ENCODE peak calls at places on chromosomes 3 and 15, in seven cellular contexts. T is A549, J is body of pancreas, R is H54, I is esophagus muscularis mucosa, Y is stomach, A is heart left ventricle. B is an unnamed sample.

GRCh38 chr15:78322243-78322642 is 17.9 kb upstream of the CRABP1 start:
- DNase-seq in J (no peak), Y (no peak), I (no peak), R (peak; percentile 70), T (peak; percentile 35), A (peak; percentile 34), B (no peak)

GRCh38 chr15:41513282-41514227 is at the start of gene LTK:
- DNase-seq in J (no peak), R (peak; percentile 96), Y (no peak), T (no peak), A (no peak), I (no peak), B (peak; percentile 47)

GRCh38 chr3:159187232-159187631 is 385.4 kb downstream of the MFSD1 start:
- DNase-seq in R (no peak), T (no peak), J (peak; percentile 52), Y (peak; percentile 31), A (no peak), I (no peak), B (peak; percentile 16)

GRCh38 chr15:100809587-100809986 is 70.0 kb upstream of the ALDH1A3 start:
- DNase-seq in J (no peak), I (peak; percentile 53), T (no peak), A (no peak), R (no peak), Y (no peak), B (no peak)

GRCh38 chr15:79644091-79644490 is 212.0 kb downstream of the MINAR1 start:
- DNase-seq in J (no peak), Y (no peak), A (no peak), R (peak; percentile 5), I (no peak), T (peak; percentile 57), B (no peak)

GRCh38 chr15:78197632-78198031 is 36.7 kb downstream of the ACSBG1 start:
- DNase-seq in J (no peak), Y (peak; percentile 17), R (no peak), T (no peak), A (peak; percentile 3), I (no peak), B (no peak)

GRCh38 chr15:87369269-87369668 is 887.3 kb downstream of the NTRK3 start:
- DNase-seq in A (no peak), I (no peak), Y (no peak), J (no peak), T (peak; percentile 47), R (no peak), B (no peak)

GRCh38 chr3:129004639-129005295 is 3.7 kb downstream of the EFCC1 start:
- DNase-seq in Y (no peak), I (no peak), T (no peak), J (no peak), R (no peak), A (no peak), B (no peak)

GRCh38 chr15:63047792-63048114 is 5.2 kb downstream of the TPM1 start:
- DNase-seq in A (no peak), T (no peak), Y (no peak), I (no peak), R (no peak), J (no peak), B (no peak)

GRCh38 chr15:63045438-63046278 is 3.1 kb downstream of the TPM1 start:
- DNase-seq in R (no peak), A (no peak), Y (no peak), T (no peak), J (no peak), I (no peak), B (no peak)

GRCh38 chr15:63048986-63049665 is 6.6 kb downstream of the TPM1 start:
- DNase-seq in I (no peak), T (peak; percentile 85), R (no peak), A (peak; percentile 63), Y (peak; percentile 46), J (peak; percentile 51), B (peak; percentile 77)

GRCh38 chr15:63048115-63048985 is 5.8 kb downstream of the TPM1 start:
- DNase-seq in J (peak; percentile 96), R (peak; percentile 71), A (peak; percentile 91), T (peak; percentile 98), Y (peak; percentile 93), I (peak; percentile 96), B (peak; percentile 94)

DNA sequence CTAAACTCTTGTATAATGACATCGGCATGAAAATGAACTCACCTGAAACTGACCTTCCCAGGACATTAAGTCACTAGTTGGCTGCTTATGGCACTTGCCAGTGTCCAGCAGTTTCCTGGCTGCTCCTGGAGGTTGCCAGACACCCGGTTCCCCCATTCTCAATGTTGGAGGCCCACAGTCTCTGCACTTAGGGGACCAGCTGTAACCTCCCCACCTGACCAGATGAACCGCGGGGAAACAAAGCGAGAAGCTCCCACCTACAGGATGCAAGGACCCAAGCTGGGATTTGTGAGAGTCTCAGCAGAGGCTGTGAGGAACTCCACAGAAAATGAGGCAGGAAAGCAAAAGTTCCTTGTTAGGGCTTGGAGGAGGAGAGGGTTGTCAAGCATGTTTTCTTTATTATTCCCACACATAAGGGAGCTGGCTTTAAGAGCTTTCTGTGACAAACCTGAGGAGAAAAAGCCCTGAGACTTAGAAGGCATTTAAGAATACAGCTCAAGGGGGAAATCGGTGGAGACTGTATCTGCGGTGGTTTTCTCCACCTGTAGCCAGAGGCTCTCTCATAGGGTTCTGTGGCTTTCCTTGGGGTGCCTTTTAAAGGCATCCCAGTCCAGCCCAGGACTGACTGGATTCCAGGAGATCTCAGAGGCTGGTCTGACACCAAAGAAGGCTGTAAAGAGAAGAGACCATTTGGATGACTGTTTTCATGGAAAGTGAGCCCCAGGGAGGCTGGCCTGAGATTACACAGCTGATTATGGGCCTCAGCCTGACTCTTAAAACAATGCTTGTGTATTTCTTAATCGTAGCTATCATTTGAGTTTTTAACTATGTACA is 4.6 kb downstream of the TPM1 start:
- DNase-seq in T (peak; percentile 49), I (no peak), R (no peak), A (no peak), J (peak; percentile 20), Y (no peak), B (no peak)
- TF ChIP-seq POLR2A in T (no peak), I (no peak), R (no peak), A (no peak), J (no peak), Y (no peak), B (no peak)

GRCh38 chr3:50600841-50601591 is 10.6 kb downstream of the CISH start:
- DNase-seq in A (peak; percentile 95), J (peak; percentile 99), T (peak; percentile 89), R (peak; percentile 84), Y (peak; percentile 97), I (peak; percentile 99), B (peak; percentile 95)
- TF ChIP-seq POLR2A in A (peak; percentile 28), J (no peak), T (no peak), R (no peak), Y (no peak), I (no peak), B (no peak)

GRCh38 chr3:53171827-53172505 is 11.0 kb downstream of the PRKCD start:
- DNase-seq in I (no peak), J (no peak), R (no peak), A (no peak), Y (no peak), T (no peak), B (no peak)

GRCh38 chr3:53173107-53173506 is 12.1 kb downstream of the PRKCD start:
- DNase-seq in Y (no peak), T (no peak), R (no peak), I (no peak), J (peak; percentile 50), A (no peak), B (no peak)

GRCh38 chr3:53175613-53176537 is 14.9 kb downstream of the PRKCD start:
- DNase-seq in J (no peak), T (no peak), I (no peak), Y (no peak), A (no peak), R (peak; percentile 70), B (no peak)

GRCh38 chr3:53171109-53171453 is 10.1 kb downstream of the PRKCD start:
- DNase-seq in J (peak; percentile 40), T (no peak), A (no peak), Y (no peak), I (no peak), R (no peak), B (no peak)

DNA sequence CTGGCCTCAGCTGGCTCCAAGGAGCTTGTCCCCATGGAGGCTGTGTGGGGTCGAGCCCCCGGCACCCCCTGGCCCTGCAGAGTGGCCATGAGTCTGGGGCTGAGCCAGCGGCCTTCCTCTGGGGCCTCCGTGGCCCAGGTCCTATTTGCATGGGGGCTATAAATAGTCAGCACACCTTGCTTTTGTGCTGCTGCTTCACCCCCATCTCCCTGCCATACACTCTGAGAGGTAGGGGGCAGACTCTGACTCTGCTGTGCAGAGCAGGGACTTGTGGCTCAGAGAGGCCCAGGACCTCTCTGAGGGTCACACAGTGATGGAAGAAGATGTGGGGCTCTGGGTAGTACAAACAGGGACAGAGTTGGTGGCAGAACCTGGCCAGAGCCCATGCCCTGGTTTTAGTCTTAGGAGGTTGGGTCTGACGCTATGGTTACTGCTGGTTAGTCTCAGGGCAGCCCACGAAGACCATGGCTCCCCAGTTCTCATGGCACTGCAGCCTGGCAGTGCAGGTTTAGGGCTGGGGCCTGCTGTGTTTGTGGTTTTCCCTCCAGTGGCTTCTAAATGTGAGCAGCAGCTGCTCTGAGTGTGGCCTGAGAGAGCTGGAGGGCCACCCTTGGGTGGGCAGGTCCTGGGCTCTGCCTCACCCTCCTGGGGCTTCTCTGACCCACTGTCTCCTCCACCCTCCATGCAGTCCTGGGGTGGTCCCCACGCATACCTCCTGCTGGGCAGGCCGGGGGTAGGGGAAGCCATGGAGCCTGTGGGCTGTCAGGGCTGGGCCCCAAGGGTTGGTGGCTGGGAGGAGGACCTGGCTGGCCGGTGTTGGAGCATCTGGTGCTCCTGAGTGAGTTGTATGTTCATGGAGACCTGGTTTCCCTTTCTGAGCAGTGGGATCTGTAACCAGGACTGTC is 13.6 kb downstream of the PRKCD start:
- DNase-seq in I (no peak), T (no peak), R (no peak), Y (no peak), A (no peak), J (no peak), B (no peak)
- TF ChIP-seq POLR2A in I (no peak), T (no peak), R (no peak), Y (no peak), A (no peak), J (no peak), B (no peak)

GRCh38 chr3:185498503-185499396 is at the start of gene TMEM41A:
- DNase-seq in A (peak; percentile 95), T (peak; percentile 88), I (peak; percentile 98), J (peak; percentile 96), R (peak; percentile 90), Y (peak; percentile 97), B (peak; percentile 96)
- TF ChIP-seq POLR2A in A (peak; percentile 91), T (peak; percentile 76), I (peak; percentile 53), J (peak; percentile 90), R (peak; percentile 82), Y (no peak), B (peak; percentile 53)

GRCh38 chr3:184316792-184317191 is 2.4 kb downstream of the EIF4G1 start:
- DNase-seq in R (no peak), A (no peak), J (no peak), T (no peak), I (no peak), Y (no peak), B (no peak)

GRCh38 chr3:184315871-184316661 is 1.7 kb downstream of the EIF4G1 start:
- DNase-seq in I (no peak), J (peak; percentile 26), T (no peak), A (no peak), R (no peak), Y (no peak), B (no peak)

GRCh38 chr3:184315506-184315867 is 1.1 kb downstream of the EIF4G1 start:
- DNase-seq in I (no peak), Y (no peak), J (no peak), A (no peak), T (no peak), R (no peak), B (no peak)

GRCh38 chr3:184314363-184314699 is at the start of gene EIF4G1:
- DNase-seq in J (peak; percentile 96), A (peak; percentile 96), I (peak; percentile 99), Y (peak; percentile 96), R (peak; percentile 95), T (peak; percentile 93), B (peak; percentile 97)

GRCh38 chr3:184314700-184315505 is 497 bp downstream of the EIF4G1 start:
- DNase-seq in T (peak; percentile 60), I (peak; percentile 96), Y (peak; percentile 83), A (peak; percentile 91), R (peak; percentile 47), J (peak; percentile 88), B (peak; percentile 81)
- TF ChIP-seq POLR2A in T (peak; percentile 43), I (peak; percentile 70), Y (no peak), A (peak; percentile 49), R (no peak), J (peak; percentile 33), B (no peak)